ENCODE peak calls at places on chromosomes 12 and 14, in eight cellular contexts. One of them, this sample, is unnamed.

GRCh38 chr12:119447618-119448017 is 113.1 kb downstream of the CCDC60 start:
- DNase-seq in Calu3: no peak
- DNase-seq in transverse colon: no peak
- DNase-seq in CD8-positive, alpha-beta T cell: no peak
- DNase-seq in HFFc6: no peak
- DNase-seq in OCI-LY7: peak
- DNase-seq in bronchial epithelial cell: no peak
- DNase-seq in brain microvascular endothelial cell: no peak
- DNase-seq in this sample: no peak

GRCh38 chr14:44995770-44996294 is 33.8 kb downstream of the TOGARAM1 start:
- DNase-seq in brain microvascular endothelial cell: no peak
- DNase-seq in Calu3: no peak
- DNase-seq in bronchial epithelial cell: no peak
- DNase-seq in HFFc6: no peak
- DNase-seq in OCI-LY7: no peak
- DNase-seq in transverse colon: no peak
- DNase-seq in CD8-positive, alpha-beta T cell: no peak
- DNase-seq in this sample: no peak

GRCh38 chr14:64970776-64971451 is 1.2 kb downstream of the RAB15 start:
- DNase-seq in HFFc6: peak
- DNase-seq in bronchial epithelial cell: no peak
- DNase-seq in brain microvascular endothelial cell: no peak
- DNase-seq in OCI-LY7: no peak
- DNase-seq in transverse colon: peak
- DNase-seq in CD8-positive, alpha-beta T cell: no peak
- DNase-seq in Calu3: no peak
- DNase-seq in this sample: no peak

GRCh38 chr12:127509066-127509778 is 757.7 kb upstream of the TMEM132C start:
- DNase-seq in brain microvascular endothelial cell: peak
- DNase-seq in Calu3: no peak
- DNase-seq in bronchial epithelial cell: no peak
- DNase-seq in transverse colon: no peak
- DNase-seq in OCI-LY7: no peak
- DNase-seq in HFFc6: peak
- DNase-seq in CD8-positive, alpha-beta T cell: no peak
- DNase-seq in this sample: no peak

GRCh38 chr12:45170456-45171042 is 45.3 kb upstream of the ANO6 start:
- DNase-seq in transverse colon: peak
- DNase-seq in bronchial epithelial cell: peak
- DNase-seq in CD8-positive, alpha-beta T cell: peak
- DNase-seq in Calu3: peak
- DNase-seq in OCI-LY7: peak
- DNase-seq in brain microvascular endothelial cell: peak
- DNase-seq in HFFc6: peak
- DNase-seq in this sample: peak

GRCh38 chr12:67410667-67411067 is 141.5 kb downstream of the CAND1 start:
- DNase-seq in OCI-LY7: no peak
- DNase-seq in transverse colon: no peak
- DNase-seq in bronchial epithelial cell: no peak
- DNase-seq in Calu3: no peak
- DNase-seq in HFFc6: no peak
- DNase-seq in CD8-positive, alpha-beta T cell: no peak
- DNase-seq in brain microvascular endothelial cell: no peak
- DNase-seq in this sample: no peak

GRCh38 chr12:4045433-4045760 is 172.2 kb upstream of the PARP11 start:
- DNase-seq in CD8-positive, alpha-beta T cell: no peak
- DNase-seq in HFFc6: no peak
- DNase-seq in transverse colon: no peak
- DNase-seq in Calu3: no peak
- DNase-seq in OCI-LY7: no peak
- DNase-seq in bronchial epithelial cell: no peak
- DNase-seq in brain microvascular endothelial cell: no peak
- DNase-seq in this sample: no peak

GRCh38 chr12:32756476-32757158 is 920 bp upstream of the YARS2 start:
- DNase-seq in OCI-LY7: no peak
- DNase-seq in CD8-positive, alpha-beta T cell: no peak
- DNase-seq in transverse colon: no peak
- DNase-seq in HFFc6: no peak
- DNase-seq in bronchial epithelial cell: no peak
- DNase-seq in brain microvascular endothelial cell: no peak
- DNase-seq in Calu3: no peak
- DNase-seq in this sample: no peak

GRCh38 chr14:95620659-95621059 is 65.6 kb upstream of the TCL1B start:
- DNase-seq in brain microvascular endothelial cell: no peak
- DNase-seq in bronchial epithelial cell: no peak
- DNase-seq in CD8-positive, alpha-beta T cell: no peak
- DNase-seq in Calu3: no peak
- DNase-seq in HFFc6: no peak
- DNase-seq in transverse colon: no peak
- DNase-seq in OCI-LY7: no peak
- DNase-seq in this sample: no peak

GRCh38 chr12:73185403-73185802 is 913.2 kb downstream of the TRHDE start:
- DNase-seq in brain microvascular endothelial cell: no peak
- DNase-seq in bronchial epithelial cell: no peak
- DNase-seq in transverse colon: no peak
- DNase-seq in OCI-LY7: no peak
- DNase-seq in HFFc6: no peak
- DNase-seq in Calu3: no peak
- DNase-seq in CD8-positive, alpha-beta T cell: no peak
- DNase-seq in this sample: no peak

GRCh38 chr12:109927622-109928021 is 27.5 kb downstream of the TCHP start:
- DNase-seq in bronchial epithelial cell: peak
- DNase-seq in transverse colon: peak
- DNase-seq in brain microvascular endothelial cell: peak
- DNase-seq in HFFc6: peak
- DNase-seq in OCI-LY7: peak
- DNase-seq in CD8-positive, alpha-beta T cell: no peak
- DNase-seq in Calu3: peak
- DNase-seq in this sample: no peak

GRCh38 chr12:48903982-48904411 is 21.3 kb downstream of the FKBP11 start:
- DNase-seq in bronchial epithelial cell: peak
- DNase-seq in CD8-positive, alpha-beta T cell: peak
- DNase-seq in OCI-LY7: peak
- DNase-seq in brain microvascular endothelial cell: peak
- DNase-seq in HFFc6: peak
- DNase-seq in transverse colon: peak
- DNase-seq in Calu3: peak
- DNase-seq in this sample: peak

GRCh38 chr12:122085006-122085405 is 6.5 kb downstream of the MLXIP start:
- DNase-seq in transverse colon: no peak
- DNase-seq in brain microvascular endothelial cell: no peak
- DNase-seq in HFFc6: no peak
- DNase-seq in OCI-LY7: no peak
- DNase-seq in Calu3: no peak
- DNase-seq in bronchial epithelial cell: no peak
- DNase-seq in CD8-positive, alpha-beta T cell: no peak
- DNase-seq in this sample: no peak

GRCh38 chr14:78758333-78758732 is 588.2 kb downstream of the NRXN3 start:
- DNase-seq in CD8-positive, alpha-beta T cell: no peak
- DNase-seq in brain microvascular endothelial cell: peak
- DNase-seq in OCI-LY7: peak
- DNase-seq in bronchial epithelial cell: peak
- DNase-seq in HFFc6: peak
- DNase-seq in transverse colon: no peak
- DNase-seq in Calu3: peak
- DNase-seq in this sample: no peak
- TF ChIP-seq CTCF in CD8-positive, alpha-beta T cell: no peak
- TF ChIP-seq CTCF in brain microvascular endothelial cell: peak
- TF ChIP-seq CTCF in OCI-LY7: peak
- TF ChIP-seq CTCF in bronchial epithelial cell: peak
- TF ChIP-seq CTCF in HFFc6: peak
- TF ChIP-seq CTCF in transverse colon: peak
- TF ChIP-seq CTCF in Calu3: peak
- TF ChIP-seq CTCF in this sample: peak

GRCh38 chr12:11812558-11813421 is 163.3 kb downstream of the ETV6 start:
- DNase-seq in Calu3: peak
- DNase-seq in CD8-positive, alpha-beta T cell: no peak
- DNase-seq in transverse colon: peak
- DNase-seq in HFFc6: no peak
- DNase-seq in bronchial epithelial cell: no peak
- DNase-seq in brain microvascular endothelial cell: no peak
- DNase-seq in OCI-LY7: peak
- DNase-seq in this sample: peak
- TF ChIP-seq CTCF in Calu3: no peak
- TF ChIP-seq CTCF in CD8-positive, alpha-beta T cell: no peak
- TF ChIP-seq CTCF in transverse colon: peak
- TF ChIP-seq CTCF in HFFc6: no peak
- TF ChIP-seq CTCF in bronchial epithelial cell: no peak
- TF ChIP-seq CTCF in brain microvascular endothelial cell: peak
- TF ChIP-seq CTCF in OCI-LY7: peak
- TF ChIP-seq CTCF in this sample: peak

DNA sequence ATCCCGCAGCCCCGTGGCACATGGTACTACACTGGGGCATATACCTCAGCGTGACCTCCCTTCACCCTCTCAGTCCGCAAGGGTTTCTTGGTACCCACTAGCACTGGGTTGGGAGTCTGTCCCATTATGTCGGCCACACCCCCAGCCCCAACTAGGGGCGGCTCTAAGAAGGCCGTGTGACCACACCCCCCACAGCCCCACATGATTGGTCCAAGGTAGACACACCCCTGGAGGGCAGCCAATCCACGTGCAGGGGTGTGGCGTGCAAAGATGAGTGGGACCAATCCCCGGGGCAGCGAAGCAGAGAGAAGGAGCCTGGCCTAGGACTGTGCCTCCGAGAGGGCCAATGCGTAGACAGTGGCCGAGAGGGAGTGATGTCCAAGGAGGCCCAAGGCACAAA is 34.6 kb upstream of the BEGAIN start:
- DNase-seq in OCI-LY7: peak
- DNase-seq in HFFc6: no peak
- DNase-seq in CD8-positive, alpha-beta T cell: no peak
- DNase-seq in Calu3: no peak
- DNase-seq in transverse colon: peak
- DNase-seq in bronchial epithelial cell: no peak
- DNase-seq in brain microvascular endothelial cell: no peak
- DNase-seq in this sample: no peak
- TF ChIP-seq CTCF in OCI-LY7: no peak
- TF ChIP-seq CTCF in HFFc6: no peak
- TF ChIP-seq CTCF in CD8-positive, alpha-beta T cell: no peak
- TF ChIP-seq CTCF in Calu3: no peak
- TF ChIP-seq CTCF in transverse colon: no peak
- TF ChIP-seq CTCF in bronchial epithelial cell: no peak
- TF ChIP-seq CTCF in brain microvascular endothelial cell: no peak
- TF ChIP-seq CTCF in this sample: no peak

GRCh38 chr12:27245039-27245438 is 953 bp downstream of the STK38L start:
- DNase-seq in OCI-LY7: no peak
- DNase-seq in HFFc6: no peak
- DNase-seq in bronchial epithelial cell: peak
- DNase-seq in Calu3: no peak
- DNase-seq in CD8-positive, alpha-beta T cell: no peak
- DNase-seq in brain microvascular endothelial cell: no peak
- DNase-seq in transverse colon: no peak
- DNase-seq in this sample: no peak

GRCh38 chr12:27243006-27243405 is 1.1 kb upstream of the STK38L start:
- DNase-seq in transverse colon: no peak
- DNase-seq in Calu3: no peak
- DNase-seq in OCI-LY7: no peak
- DNase-seq in CD8-positive, alpha-beta T cell: no peak
- DNase-seq in bronchial epithelial cell: no peak
- DNase-seq in brain microvascular endothelial cell: no peak
- DNase-seq in HFFc6: no peak
- DNase-seq in this sample: no peak

GRCh38 chr12:27244680-27245005 is 557 bp downstream of the STK38L start:
- DNase-seq in brain microvascular endothelial cell: no peak
- DNase-seq in bronchial epithelial cell: peak
- DNase-seq in OCI-LY7: no peak
- DNase-seq in transverse colon: no peak
- DNase-seq in HFFc6: peak
- DNase-seq in Calu3: no peak
- DNase-seq in CD8-positive, alpha-beta T cell: no peak
- DNase-seq in this sample: no peak

GRCh38 chr12:27246141-27246540 is 2.1 kb downstream of the STK38L start:
- DNase-seq in bronchial epithelial cell: no peak
- DNase-seq in brain microvascular endothelial cell: no peak
- DNase-seq in OCI-LY7: no peak
- DNase-seq in Calu3: no peak
- DNase-seq in HFFc6: no peak
- DNase-seq in transverse colon: no peak
- DNase-seq in CD8-positive, alpha-beta T cell: no peak
- DNase-seq in this sample: no peak

GRCh38 chr12:27243804-27244679 is at the start of gene STK38L:
- DNase-seq in HFFc6: peak
- DNase-seq in Calu3: peak
- DNase-seq in brain microvascular endothelial cell: peak
- DNase-seq in transverse colon: peak
- DNase-seq in OCI-LY7: peak
- DNase-seq in CD8-positive, alpha-beta T cell: peak
- DNase-seq in bronchial epithelial cell: peak
- DNase-seq in this sample: peak
- TF ChIP-seq CTCF in HFFc6: peak
- TF ChIP-seq CTCF in Calu3: no peak
- TF ChIP-seq CTCF in brain microvascular endothelial cell: peak
- TF ChIP-seq CTCF in transverse colon: no peak
- TF ChIP-seq CTCF in OCI-LY7: no peak
- TF ChIP-seq CTCF in CD8-positive, alpha-beta T cell: no peak
- TF ChIP-seq CTCF in bronchial epithelial cell: peak
- TF ChIP-seq CTCF in this sample: peak

DNA sequence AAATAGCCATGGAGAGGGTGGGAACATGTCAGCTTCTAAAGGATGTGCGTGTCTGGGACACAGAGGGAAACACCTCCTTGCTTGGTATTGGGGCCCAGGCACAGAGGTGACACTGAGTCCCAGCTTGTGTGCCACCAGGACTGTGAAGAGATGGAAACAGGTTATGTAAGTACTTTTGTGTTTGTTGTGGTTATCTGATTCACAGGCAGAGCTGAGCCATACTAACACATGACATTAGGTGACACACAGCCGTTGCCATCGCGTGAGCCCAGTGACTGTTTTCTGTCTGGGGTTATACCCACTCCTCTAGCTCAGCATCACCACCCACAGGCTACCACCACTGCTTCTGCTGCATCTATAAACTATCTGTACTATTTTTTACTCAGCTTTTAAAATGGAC is 12.1 kb upstream of the FLVCR2 start:
- DNase-seq in transverse colon: no peak
- DNase-seq in OCI-LY7: no peak
- DNase-seq in bronchial epithelial cell: peak
- DNase-seq in HFFc6: peak
- DNase-seq in CD8-positive, alpha-beta T cell: peak
- DNase-seq in Calu3: no peak
- DNase-seq in brain microvascular endothelial cell: no peak
- DNase-seq in this sample: no peak
- TF ChIP-seq CTCF in transverse colon: no peak
- TF ChIP-seq CTCF in OCI-LY7: no peak
- TF ChIP-seq CTCF in bronchial epithelial cell: no peak
- TF ChIP-seq CTCF in HFFc6: no peak
- TF ChIP-seq CTCF in CD8-positive, alpha-beta T cell: no peak
- TF ChIP-seq CTCF in Calu3: no peak
- TF ChIP-seq CTCF in brain microvascular endothelial cell: no peak
- TF ChIP-seq CTCF in this sample: no peak